ENCODE peak calls at places on chromosomes 2 and 18, in four cellular contexts. M is pancreas, Q is iPS DF 6.9, Z is stomach. U is an unnamed sample.

GRCh38 chr18:58584219-58585127 is 44.4 kb downstream of the ALPK2 start:
- DNase-seq in M (no peak), Q (peak; percentile 47), Z (no peak), U (no peak)

GRCh38 chr2:84882775-84883550 is 2.1 kb upstream of the TRABD2A start:
- DNase-seq in Q (no peak), M (no peak), Z (no peak), U (no peak)

GRCh38 chr18:57150828-57151227 is 3.9 kb downstream of the BOD1L2 start:
- DNase-seq in Z (no peak), Q (peak; percentile 18), M (no peak), U (no peak)

GRCh38 chr2:68091439-68092034 is 28.7 kb upstream of the C1D start:
- DNase-seq in Q (no peak), M (no peak), Z (no peak), U (no peak)

GRCh38 chr2:240685771-240686371 is 3.2 kb upstream of the AQP12B start:
- DNase-seq in Z (no peak), M (peak; percentile 87), Q (no peak), U (peak; percentile 66)

GRCh38 chr2:235005603-235006259 is 53.9 kb downstream of the SH3BP4 start:
- DNase-seq in Z (peak; percentile 88), Q (peak; percentile 39), M (peak; percentile 93), U (peak; percentile 70)

GRCh38 chr2:197078535-197078934 is 152.0 kb upstream of the PGAP1 start:
- DNase-seq in Z (no peak), Q (no peak), M (no peak), U (no peak)

GRCh38 chr2:18484625-18485024 is 75.8 kb downstream of the RDH14 start:
- DNase-seq in Z (no peak), M (no peak), Q (no peak), U (no peak)

GRCh38 chr2:71850306-71850801 is 297.3 kb downstream of the CYP26B1 start:
- DNase-seq in M (no peak), Q (no peak), Z (no peak), U (no peak)

GRCh38 chr2:105438104-105438929 is 39.5 kb upstream of the FHL2 start:
- DNase-seq in Q (no peak), M (no peak), Z (peak; percentile 65), U (peak; percentile 78)

GRCh38 chr18:63083555-63083954 is 236.0 kb downstream of the BCL2 start:
- DNase-seq in M (no peak), Q (no peak), Z (no peak), U (no peak)

GRCh38 chr2:35365859-35366258 is 989.7 kb upstream of the CRIM1 start:
- DNase-seq in Z (no peak), M (no peak), Q (no peak), U (no peak)

GRCh38 chr2:179081954-179082353 is 32.0 kb upstream of the CCDC141 start:
- DNase-seq in M (no peak), Q (no peak), Z (no peak), U (no peak)

GRCh38 chr2:28895189-28895893 is 874 bp downstream of the WDR43 start:
- DNase-seq in Q (no peak), Z (no peak), M (no peak), U (no peak)

GRCh38 chr2:6314218-6314855 is 551.4 kb downstream of the CMPK2 start:
- DNase-seq in Q (no peak), Z (no peak), M (no peak), U (no peak)

GRCh38 chr2:108490506-108491122 is 41.6 kb downstream of the GCC2 start:
- DNase-seq in Q (no peak), Z (no peak), M (no peak), U (no peak)

GRCh38 chr2:64652231-64653173 is 1.2 kb downstream of the SERTAD2 start:
- DNase-seq in M (no peak), Q (no peak), Z (no peak), U (peak; percentile 69)

GRCh38 chr2:28338046-28338753 is 54.5 kb upstream of the FOSL2 start:
- DNase-seq in Z (peak; percentile 76), Q (no peak), M (no peak), U (peak; percentile 70)

GRCh38 chr2:97766567-97766966 is 53.2 kb downstream of the ZAP70 start:
- DNase-seq in Z (peak; percentile 72), M (no peak), Q (no peak), U (no peak)

GRCh38 chr2:97761192-97761591 is 47.8 kb downstream of the ZAP70 start:
- DNase-seq in M (no peak), Q (no peak), Z (peak; percentile 45), U (no peak)

GRCh38 chr2:97763176-97763845 is 49.9 kb downstream of the ZAP70 start:
- DNase-seq in Z (no peak), M (no peak), Q (no peak), U (no peak)

GRCh38 chr2:97765933-97766332 is 52.6 kb downstream of the ZAP70 start:
- DNase-seq in Q (no peak), M (no peak), Z (no peak), U (no peak)

DNA sequence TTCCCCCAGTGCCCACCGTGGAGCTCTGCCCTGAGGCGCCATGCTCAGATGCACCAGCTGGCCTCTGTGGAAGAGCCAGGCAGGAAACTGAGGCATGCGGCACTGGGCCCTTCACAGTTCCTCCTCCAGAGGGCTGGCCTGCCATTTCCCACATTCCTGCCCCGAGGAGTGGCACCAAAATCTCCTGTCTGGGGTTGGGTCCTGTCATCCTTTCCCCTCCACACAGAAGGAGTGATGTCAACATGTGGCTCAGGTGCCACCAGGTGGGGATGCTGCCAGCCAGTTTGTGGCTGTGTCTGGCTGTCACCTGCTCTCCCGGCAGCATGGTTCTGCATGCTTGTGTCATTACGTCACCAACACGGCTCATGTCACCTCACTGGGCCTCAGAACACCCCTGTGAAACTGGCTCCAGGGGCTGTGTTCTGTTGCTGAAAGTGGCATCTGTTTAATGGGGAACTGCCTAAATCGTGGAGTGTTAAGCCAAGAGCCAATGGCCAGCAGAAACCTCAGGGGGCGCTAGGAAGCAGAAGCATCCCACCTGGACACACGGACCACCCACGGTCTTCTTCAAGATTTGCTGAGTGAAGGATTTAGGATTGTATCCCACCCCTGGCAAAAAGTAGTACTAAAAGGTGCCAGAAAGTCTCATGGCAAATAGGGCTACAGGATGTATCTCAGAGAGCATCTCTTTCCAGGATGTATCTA is 51.3 kb downstream of the ZAP70 start:
- DNase-seq in Z (no peak), Q (no peak), M (no peak), U (no peak)
- H3K36me3 ChIP-seq in Z (peaks cover 89% of the 10 kb centered on the region), Q (peaks cover 8% of the 10 kb centered on the region), M (no peaks in the 10 kb centered on the region), U (no peaks in the 10 kb centered on the region)

GRCh38 chr18:5732318-5732717 is 163.0 kb downstream of the TMEM200C start:
- DNase-seq in Z (no peak), Q (no peak), M (no peak), U (no peak)

GRCh38 chr18:5729983-5730699 is 165.2 kb downstream of the TMEM200C start:
- DNase-seq in Q (no peak), Z (no peak), M (no peak), U (no peak)

DNA sequence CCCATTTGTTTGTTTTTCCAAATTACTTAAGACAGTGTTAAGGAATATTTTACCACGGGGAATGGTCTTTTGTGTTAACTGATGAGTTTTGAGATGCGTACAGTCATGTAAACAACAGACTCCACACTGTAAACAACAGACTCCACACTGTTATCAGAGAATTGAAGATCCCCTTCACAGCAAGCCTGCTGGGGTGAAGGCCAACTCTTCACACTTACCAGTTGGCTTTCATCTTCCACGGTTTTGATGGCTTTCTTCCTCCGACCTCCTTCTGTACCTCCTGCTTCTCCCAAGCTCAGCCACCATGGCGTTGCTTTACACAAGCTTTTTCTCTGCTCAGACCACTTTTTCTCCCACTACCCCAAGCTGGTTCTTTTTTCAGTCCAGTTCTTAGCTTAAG is 166.8 kb downstream of the TMEM200C start:
- DNase-seq in M (no peak), Z (no peak), Q (no peak), U (no peak)
- H3K36me3 ChIP-seq in M (no peaks in the 10 kb centered on the region), Z (no peaks in the 10 kb centered on the region), Q (no peaks in the 10 kb centered on the region), U (no peaks in the 10 kb centered on the region)

GRCh38 chr2:191401287-191401686 is 156.1 kb downstream of the MYO1B start:
- DNase-seq in Q (no peak), M (no peak), Z (no peak), U (no peak)

GRCh38 chr2:191404568-191404991 is 159.4 kb downstream of the MYO1B start:
- DNase-seq in M (no peak), Z (no peak), Q (no peak), U (no peak)

DNA sequence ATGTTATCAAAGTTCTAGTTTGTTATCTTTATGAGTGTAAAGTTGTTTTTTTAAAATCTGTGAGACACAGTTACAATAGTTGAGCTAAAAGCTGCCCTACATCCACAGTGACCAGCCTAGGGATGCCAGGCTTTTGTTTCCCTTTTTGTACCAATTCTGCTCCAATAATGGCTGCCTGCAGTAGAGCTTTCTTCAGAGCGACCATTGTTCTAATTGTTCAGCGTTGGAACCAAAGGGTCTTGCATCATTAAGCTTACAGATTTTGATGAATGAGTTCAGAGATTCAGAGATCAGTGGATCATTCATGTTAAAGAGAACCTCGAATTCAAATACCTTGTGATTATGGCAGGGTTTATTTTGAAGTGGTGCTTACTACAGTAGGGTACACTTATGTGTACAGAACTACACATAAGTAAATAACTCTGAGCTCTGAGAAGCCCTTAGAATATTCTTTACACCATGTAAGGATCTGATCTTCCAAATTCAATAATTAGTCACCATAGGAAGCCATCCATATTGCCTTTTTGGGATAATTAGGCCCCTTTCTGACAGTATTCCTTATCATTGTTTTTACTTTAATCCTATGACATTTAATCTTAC is 157.9 kb downstream of the MYO1B start:
- DNase-seq in Q (no peak), M (no peak), Z (no peak), U (no peak)
- H3K36me3 ChIP-seq in Q (peaks cover 4% of the 10 kb centered on the region), M (no peaks in the 10 kb centered on the region), Z (peaks cover 10% of the 10 kb centered on the region), U (no peaks in the 10 kb centered on the region)

DNA sequence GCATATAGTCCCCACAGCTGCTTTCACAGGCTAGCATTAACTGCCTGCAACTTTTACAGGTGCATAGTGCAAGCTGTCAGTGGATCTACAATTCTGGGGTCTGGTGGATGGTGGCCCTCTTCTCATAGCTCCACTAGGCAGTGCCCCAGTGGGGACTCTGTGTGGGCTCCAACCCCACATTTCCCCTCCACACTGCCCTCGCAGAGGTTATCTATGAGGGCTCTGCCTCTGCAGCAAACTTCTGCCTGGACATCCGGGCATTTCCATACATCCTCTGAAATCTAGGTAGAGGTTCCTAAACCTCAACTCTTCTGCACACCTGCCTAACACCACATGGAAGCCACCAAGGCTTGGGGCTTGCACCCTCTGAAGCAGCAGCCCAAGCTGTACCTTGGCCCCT is 59.2 kb downstream of the KDM3A start:
- DNase-seq in M (no peak), Z (no peak), Q (no peak), U (no peak)
- H3K36me3 ChIP-seq in M (peaks cover 6% of the 10 kb centered on the region), Z (peaks cover 97% of the 10 kb centered on the region), Q (peaks cover 4% of the 10 kb centered on the region), U (peaks cover 3% of the 10 kb centered on the region)

DNA sequence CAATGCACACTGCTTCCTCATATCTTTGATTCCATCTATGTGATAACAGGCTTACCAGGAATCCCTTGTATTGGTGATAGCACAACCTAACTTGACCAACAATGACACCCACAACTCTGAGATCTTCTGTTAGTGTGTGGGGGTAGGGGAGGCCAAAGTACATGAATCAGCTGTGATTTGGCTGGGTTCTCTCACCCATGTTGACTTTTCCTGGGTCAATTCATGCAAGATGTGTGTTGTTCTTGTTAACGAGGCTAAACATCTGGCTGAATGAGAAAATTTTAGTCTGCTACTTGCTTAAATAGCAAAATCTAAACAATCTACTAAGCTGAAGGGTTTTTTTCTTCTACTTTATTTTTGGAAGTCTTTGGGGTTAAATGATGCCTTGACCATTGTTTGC is 341.2 kb upstream of the SLC14A2 start:
- DNase-seq in Q (no peak), Z (no peak), M (no peak), U (no peak)
- H3K36me3 ChIP-seq in Q (no peaks in the 10 kb centered on the region), Z (no peaks in the 10 kb centered on the region), M (no peaks in the 10 kb centered on the region), U (no peaks in the 10 kb centered on the region)